ENCODE peak calls at places on chromosomes 13 and 19, in nine cellular contexts. J is K562; H is cardiac muscle cell; R is GM23338; I is AG04450; P is lower lobe of right lung; S is H1; Y is adrenal gland; U is effector memory CD4-positive, alpha-beta T cell. N is an unnamed sample. For H3K27me3, the result is how much of the 10 kb centered on the place peaks cover.

GRCh38 chr13:50384724-50385123 is 369.5 kb downstream of the KCNRG start:
- DNase-seq in S (no peak), R (no peak), U (no peak), J (no peak), H (no peak), I (no peak), P (no peak), Y (no peak), N (no peak)

GRCh38 chr19:38082256-38083118 is 141.5 kb downstream of the DPF1 start:
- DNase-seq in J (no peak), H (no peak), Y (no peak), U (no peak), S (no peak), I (no peak), P (no peak), R (no peak), N (no peak)

GRCh38 chr19:49114630-49115363 is 627 bp downstream of the LIN7B start:
- DNase-seq in R (peak), I (no peak), J (peak), Y (peak), S (peak), U (peak), H (peak), P (peak), N (peak)

GRCh38 chr19:46815833-46816627 is 27.6 kb upstream of the SLC1A5 start:
- DNase-seq in U (no peak), I (no peak), Y (no peak), P (no peak), S (no peak), H (no peak), J (no peak), R (no peak), N (peak)

GRCh38 chr19:38361633-38362075 is 12.7 kb upstream of the PSMD8 start:
- DNase-seq in H (peak), I (no peak), U (peak), P (peak), J (peak), Y (peak), S (peak), R (peak), N (peak)

GRCh38 chr13:89609318-89609717 is 1738.2 kb upstream of the MIR17HG start:
- DNase-seq in U (no peak), H (no peak), Y (no peak), P (no peak), I (no peak), S (no peak), R (no peak), J (no peak), N (no peak)

GRCh38 chr13:48603375-48603774 is 50.4 kb upstream of the CYSLTR2 start:
- DNase-seq in S (peak), R (no peak), H (no peak), I (no peak), P (no peak), U (no peak), J (no peak), Y (no peak), N (no peak)

GRCh38 chr13:37295046-37295445 is 189.6 kb upstream of the CSNK1A1L start:
- DNase-seq in P (no peak), S (no peak), I (no peak), U (no peak), H (peak), J (no peak), R (no peak), Y (no peak), N (no peak)

GRCh38 chr19:5497297-5497696 is 42.1 kb downstream of the ZNRF4 start:
- DNase-seq in P (no peak), S (no peak), Y (no peak), U (no peak), J (no peak), H (no peak), R (no peak), I (no peak), N (no peak)

GRCh38 chr19:2478324-2478755 is 2.4 kb downstream of the GADD45B start:
- DNase-seq in P (peak), S (peak), H (peak), J (no peak), U (peak), R (peak), Y (peak), I (no peak), N (no peak)

GRCh38 chr19:47058621-47059020 is 10.2 kb upstream of the TMEM160 start:
- DNase-seq in H (no peak), I (no peak), S (no peak), J (no peak), Y (no peak), U (no peak), P (no peak), R (no peak), N (no peak)

GRCh38 chr13:49190901-49191300 is 29.2 kb upstream of the MLNR start:
- DNase-seq in Y (no peak), P (no peak), R (no peak), U (no peak), I (no peak), H (no peak), J (no peak), S (no peak), N (no peak)

GRCh38 chr13:79531542-79532239 is 50.7 kb downstream of the NDFIP2 start:
- DNase-seq in P (no peak), I (no peak), H (no peak), S (no peak), J (no peak), Y (no peak), U (no peak), R (no peak), N (no peak)

GRCh38 chr19:55255618-55256423 is 3.0 kb downstream of the PPP6R1 start:
- DNase-seq in H (peak), R (no peak), J (peak), S (no peak), I (no peak), P (no peak), Y (peak), U (no peak), N (no peak)

GRCh38 chr13:105971720-105972119 is 563.7 kb downstream of the EFNB2 start:
- DNase-seq in I (no peak), U (no peak), Y (no peak), R (no peak), H (no peak), S (no peak), P (no peak), J (no peak), N (no peak)

GRCh38 chr13:80903911-80904310 is 563.0 kb upstream of the SPRY2 start:
- DNase-seq in Y (no peak), R (no peak), J (no peak), I (no peak), H (peak), S (no peak), P (no peak), U (no peak), N (no peak)

GRCh38 chr13:102392810-102393209 is 9.0 kb downstream of the FGF14 start:
- DNase-seq in J (no peak), Y (no peak), P (no peak), H (no peak), S (no peak), U (no peak), R (no peak), I (no peak), N (no peak)

GRCh38 chr19:6236310-6237291 is 43.2 kb downstream of the MLLT1 start:
- DNase-seq in P (peak), R (peak), Y (peak), I (no peak), S (no peak), U (no peak), J (no peak), H (no peak), N (no peak)

GRCh38 chr19:15365264-15365663 is 14.3 kb downstream of the AKAP8 start:
- DNase-seq in H (no peak), U (no peak), J (no peak), S (no peak), Y (no peak), I (no peak), P (no peak), R (no peak), N (no peak)

GRCh38 chr13:76813874-76814273 is 72.3 kb downstream of the KCTD12 start:
- DNase-seq in I (no peak), P (no peak), U (no peak), J (no peak), H (no peak), Y (no peak), S (no peak), R (no peak), N (no peak)

GRCh38 chr13:83780201-83780600 is 102.1 kb downstream of the SLITRK1 start:
- DNase-seq in I (no peak), J (peak), U (no peak), R (peak), Y (no peak), S (no peak), P (no peak), H (peak), N (peak)

GRCh38 chr13:101535192-101535746 is 82.8 kb downstream of the ITGBL1 start:
- DNase-seq in Y (no peak), H (no peak), S (no peak), J (no peak), I (no peak), U (no peak), P (no peak), R (no peak), N (no peak)

GRCh38 chr13:43258771-43259170 is 235.4 kb downstream of the DNAJC15 start:
- DNase-seq in P (no peak), Y (no peak), R (no peak), J (no peak), H (no peak), U (no peak), S (no peak), I (no peak), N (no peak)

GRCh38 chr13:107476068-107476467 is 739.3 kb downstream of the LIG4 start:
- DNase-seq in P (no peak), J (no peak), U (no peak), S (no peak), R (no peak), Y (no peak), H (no peak), I (no peak), N (no peak)

DNA sequence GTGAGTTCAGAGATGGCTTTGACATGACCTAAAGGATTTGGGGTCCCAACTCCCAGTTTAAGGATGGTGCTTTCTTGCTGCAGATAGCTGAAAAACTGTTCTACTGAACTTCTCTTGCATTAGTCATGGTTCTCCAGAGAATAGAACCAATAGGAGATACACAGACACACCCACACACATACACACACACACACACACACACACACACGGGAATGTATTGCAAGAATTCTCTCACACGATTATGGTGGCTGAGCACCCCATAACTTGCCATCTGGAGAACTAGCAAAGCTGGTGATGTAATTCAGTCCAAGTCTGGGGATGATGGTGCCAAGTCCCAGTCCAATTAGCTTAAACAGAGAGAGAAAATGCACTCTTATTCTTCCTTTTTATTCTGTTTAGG is 644.0 kb downstream of the DIAPH3 start:
- DNase-seq in H (peak), I (no peak), P (no peak), Y (no peak), J (no peak), S (no peak), U (no peak), R (no peak), N (no peak)
- H3K27me3 ChIP-seq in H (under half), I (under half), P (under half), Y (under half), J (under half), S (under half), U (under half), R (under half), N (under half)

GRCh38 chr13:111663505-111663904 is 343.1 kb downstream of the TEX29 start:
- DNase-seq in Y (no peak), S (peak), U (no peak), I (no peak), H (no peak), P (no peak), R (peak), J (no peak), N (no peak)
- H3K27ac ChIP-seq in Y (no peak), S (no peak), U (no peak), I (no peak), H (no peak), P (no peak), R (no peak), J (no peak), N (no peak)

DNA sequence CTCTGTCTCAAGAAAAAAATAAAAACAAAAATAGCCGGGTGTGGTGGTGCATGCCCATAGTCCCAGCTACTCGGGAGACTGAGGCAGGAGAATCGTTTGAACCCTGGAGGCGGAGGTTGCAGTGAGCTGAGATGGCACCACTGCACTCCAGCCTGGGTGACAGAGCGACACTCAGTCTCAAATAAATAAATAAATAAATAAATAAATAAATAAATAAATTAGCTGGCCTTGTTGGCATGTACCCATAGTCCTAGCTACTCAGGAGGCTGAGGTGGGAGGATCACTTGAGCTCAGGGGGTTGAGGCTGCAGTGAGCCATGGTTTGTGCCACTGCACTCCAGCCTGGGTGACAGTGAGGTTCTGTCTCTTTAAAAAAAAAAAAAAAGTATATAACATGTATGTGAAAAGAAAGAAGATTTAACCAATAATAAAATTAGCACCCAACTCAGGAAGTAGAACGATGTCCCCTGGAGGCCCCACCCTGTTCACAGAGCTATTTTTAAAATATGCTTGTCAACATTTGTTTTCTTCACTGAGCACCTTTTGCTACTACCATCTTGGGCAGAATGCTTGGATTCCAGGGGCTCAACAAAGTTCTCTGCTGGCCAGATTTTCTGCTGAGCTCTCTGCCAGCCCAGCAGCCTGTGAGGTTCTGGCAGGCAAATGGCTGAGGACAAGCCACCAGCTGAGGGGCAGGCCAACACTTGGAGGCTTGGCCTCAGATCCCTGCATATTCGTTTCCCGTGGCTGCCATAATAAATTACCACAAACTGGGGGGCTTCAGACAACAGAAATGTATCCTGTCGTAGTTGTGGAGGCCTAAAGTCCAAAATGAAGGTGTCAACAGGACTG is 5.1 kb downstream of the SLC25A42 start:
- DNase-seq in I (no peak), J (no peak), U (no peak), Y (no peak), H (no peak), S (no peak), R (no peak), P (no peak), N (no peak)
- H3K4me3 ChIP-seq in I (no peak), J (no peak), U (no peak), Y (no peak), H (no peak), S (no peak), R (no peak), P (no peak), N (no peak)

GRCh38 chr13:72537400-72537780 is 190.0 kb downstream of the MZT1 start:
- DNase-seq in H (no peak), I (no peak), U (no peak), P (no peak), Y (no peak), S (no peak), R (no peak), J (no peak), N (no peak)
- H3K27me3 ChIP-seq in H (under half), I (under half), U (under half), P (under half), Y (under half), S (under half), R (under half), J (under half), N (under half)

DNA sequence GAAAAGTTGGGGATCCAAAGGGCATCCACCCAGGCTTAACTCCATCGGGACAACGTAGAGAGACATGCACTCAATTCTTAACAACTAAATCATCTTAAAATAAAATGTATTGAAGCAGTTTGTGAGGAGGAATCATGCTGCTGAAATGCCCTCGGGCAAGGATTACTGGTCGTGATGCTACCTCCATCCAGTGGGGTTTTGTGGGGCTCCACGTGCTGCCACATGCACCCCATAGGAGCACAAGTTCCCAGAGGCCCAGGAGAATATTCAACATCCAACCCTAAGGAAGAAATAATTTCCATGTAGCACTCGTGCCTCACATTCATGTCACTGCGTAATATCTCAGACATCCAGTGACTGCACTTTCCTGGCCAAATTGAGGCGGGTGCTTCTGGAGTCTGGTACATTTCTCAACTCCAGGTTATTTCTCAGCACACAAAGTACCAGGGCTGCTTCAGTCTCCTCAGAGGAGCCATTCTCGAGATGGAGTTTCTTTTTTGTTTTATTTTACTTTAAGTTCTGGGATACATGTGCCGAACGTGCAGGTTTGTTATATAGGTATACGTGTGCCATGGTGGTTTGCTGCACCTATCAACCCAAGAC is 429.8 kb downstream of the FOXO1 start:
- DNase-seq in U (no peak), Y (no peak), R (no peak), S (no peak), H (peak), I (no peak), J (no peak), P (no peak), N (no peak)
- H3K27ac ChIP-seq in U (no peak), Y (no peak), R (no peak), S (no peak), H (no peak), I (peak), J (no peak), P (peak), N (no peak)